ENCODE peak calls at places on chromosomes 13 and 19, in six cellular contexts. C is body of pancreas; U is GM04504; R is PC-3; P is naive thymus-derived CD4-positive, alpha-beta T cell; F is activated naive CD4-positive, alpha-beta T cell. N is an unnamed sample.
A peak's percentile ranks its signal among the peaks of the same experiment; 100 is the strongest.

GRCh38 chr13:40974460-40975407 is 44.4 kb downstream of the ELF1 start:
- DNase-seq in C (no peak), U (no peak), R (peak; percentile 37), P (peak; percentile 46), F (no peak), N (peak; percentile 82)

GRCh38 chr19:28009696-28010095 is 1203.3 kb downstream of the UQCRFS1 start:
- DNase-seq in C (no peak), U (no peak), R (no peak), P (no peak), F (no peak), N (no peak)

GRCh38 chr19:17097593-17098126 is 22.1 kb downstream of the MYO9B start:
- DNase-seq in C (no peak), U (no peak), R (peak; percentile 53), P (no peak), F (no peak), N (no peak)

GRCh38 chr19:34228347-34228746 is 26.0 kb upstream of the GARRE1 start:
- DNase-seq in C (no peak), U (no peak), R (peak; percentile 24), P (no peak), F (no peak), N (no peak)

GRCh38 chr13:34849406-34849805 is 92.7 kb upstream of the NBEA start:
- DNase-seq in C (no peak), U (no peak), R (no peak), P (no peak), F (no peak), N (peak; percentile 73)

GRCh38 chr13:100484708-100485107 is 103.9 kb downstream of the GGACT start:
- DNase-seq in C (no peak), U (no peak), R (no peak), P (no peak), F (no peak), N (no peak)

GRCh38 chr13:90594694-90595093 is 752.8 kb upstream of the MIR17HG start:
- DNase-seq in C (no peak), U (peak; percentile 26), R (peak; percentile 62), P (no peak), F (no peak), N (no peak)

GRCh38 chr13:72205773-72206172 is 338.8 kb upstream of the DACH1 start:
- DNase-seq in C (no peak), U (no peak), R (peak; percentile 69), P (no peak), F (no peak), N (no peak)

GRCh38 chr13:113666951-113667701 is at the start of gene GRK1:
- DNase-seq in C (no peak), U (no peak), R (no peak), P (no peak), F (no peak), N (no peak)

GRCh38 chr19:41570179-41570578 is 5.8 kb upstream of the CEACAM21 start:
- DNase-seq in C (no peak), U (no peak), R (no peak), P (no peak), F (no peak), N (no peak)

GRCh38 chr19:29364999-29365398 is 152.0 kb upstream of the UQCRFS1 start:
- DNase-seq in C (no peak), U (no peak), R (no peak), P (no peak), F (no peak), N (no peak)

GRCh38 chr19:30009013-30009412 is 67.0 kb downstream of the URI1 start:
- DNase-seq in C (no peak), U (no peak), R (no peak), P (no peak), F (no peak), N (no peak)

GRCh38 chr19:1575323-1576241 is 7.5 kb upstream of the MEX3D start:
- DNase-seq in C (no peak), U (no peak), R (no peak), P (no peak), F (no peak), N (no peak)

GRCh38 chr19:39270091-39270871 is 2.1 kb downstream of the IFNL2 start:
- DNase-seq in C (no peak), U (no peak), R (no peak), P (no peak), F (no peak), N (no peak)

GRCh38 chr19:38848299-38849146 is 1.3 kb downstream of the HNRNPL start:
- DNase-seq in C (no peak), U (no peak), R (no peak), P (no peak), F (no peak), N (no peak)

GRCh38 chr13:110711778-110712070 is 1.8 kb upstream of the ING1 start:
- DNase-seq in C (no peak), U (no peak), R (no peak), P (no peak), F (no peak), N (no peak)

GRCh38 chr19:38293281-38293680 is 10.8 kb upstream of the C19orf33 start:
- DNase-seq in C (no peak), U (no peak), R (no peak), P (no peak), F (no peak), N (no peak)

GRCh38 chr13:109156181-109156935 is 526.9 kb downstream of the MYO16 start:
- DNase-seq in C (no peak), U (peak; percentile 24), R (peak; percentile 88), P (no peak), F (no peak), N (no peak)

GRCh38 chr19:15634105-15634504 is 6.6 kb upstream of the CYP4F3 start:
- DNase-seq in C (no peak), U (no peak), R (no peak), P (no peak), F (no peak), N (no peak)